ENCODE peak calls at places on chromosomes 12 and 14, in six cellular contexts. J is HepG2, V is HCT116, X is GM12878, Q is SK-N-SH, A is K562. K is an unnamed sample. For H3K9me3, the result is how much of the 10 kb centered on the place peaks cover.

GRCh38 chr14:73741386-73741875 is 27.2 kb upstream of the PNMA1 start:
- DNase-seq in J (peak), V (no peak), X (no peak), Q (peak), A (peak), K (no peak)

GRCh38 chr14:58731465-58732330 is 93.9 kb downstream of the DACT1 start:
- DNase-seq in J (no peak), V (peak), X (no peak), Q (no peak), A (no peak), K (no peak)

GRCh38 chr14:73526036-73526984 is 10.6 kb upstream of the ACOT1 start:
- DNase-seq in J (peak), V (no peak), X (no peak), Q (peak), A (peak), K (no peak)

GRCh38 chr14:90355540-90356518 is 24.1 kb upstream of the NRDE2 start:
- DNase-seq in J (peak), V (no peak), X (no peak), Q (no peak), A (no peak), K (no peak)

GRCh38 chr12:109915171-109916040 is 15.3 kb downstream of the TCHP start:
- DNase-seq in J (no peak), V (no peak), X (no peak), Q (no peak), A (no peak), K (no peak)

GRCh38 chr12:68368332-68368731 is 36.2 kb upstream of the MDM1 start:
- DNase-seq in J (no peak), V (no peak), X (no peak), Q (no peak), A (no peak), K (no peak)

GRCh38 chr14:22888662-22889061 is 5.6 kb downstream of the REM2 start:
- DNase-seq in J (no peak), V (no peak), X (peak), Q (no peak), A (no peak), K (no peak)

GRCh38 chr12:2092890-2093289 is 40.1 kb downstream of the CACNA1C start:
- DNase-seq in J (no peak), V (no peak), X (no peak), Q (no peak), A (no peak), K (no peak)

GRCh38 chr12:10143205-10143604 is 13.2 kb upstream of the CLEC7A start:
- DNase-seq in J (no peak), V (no peak), X (no peak), Q (no peak), A (no peak), K (no peak)

GRCh38 chr14:91278383-91278715 is 33.8 kb upstream of the GPR68 start:
- DNase-seq in J (no peak), V (no peak), X (no peak), Q (no peak), A (no peak), K (no peak)

GRCh38 chr12:24109381-24110039 is 160.0 kb upstream of the SOX5 start:
- DNase-seq in J (peak), V (no peak), X (peak), Q (peak), A (no peak), K (peak)

GRCh38 chr14:92651106-92651792 is 97.2 kb downstream of the LGMN start:
- DNase-seq in J (no peak), V (no peak), X (peak), Q (no peak), A (no peak), K (no peak)

GRCh38 chr12:122865268-122866231 is 30.3 kb downstream of the HIP1R start:
- DNase-seq in J (peak), V (peak), X (no peak), Q (peak), A (peak), K (no peak)

GRCh38 chr14:87805315-87805723 is 187.7 kb downstream of the GALC start:
- DNase-seq in J (peak), V (no peak), X (no peak), Q (peak), A (peak), K (peak)

GRCh38 chr14:65100905-65101541 is 1.3 kb downstream of the MAX start:
- DNase-seq in J (no peak), V (no peak), X (no peak), Q (no peak), A (no peak), K (no peak)

GRCh38 chr12:50222275-50222783 is 55.2 kb upstream of the CERS5 start:
- DNase-seq in J (no peak), V (peak), X (no peak), Q (peak), A (peak), K (peak)

GRCh38 chr14:63248211-63248610 is 44.0 kb downstream of the RHOJ start:
- DNase-seq in J (no peak), V (no peak), X (no peak), Q (no peak), A (no peak), K (no peak)

GRCh38 chr12:109759595-109759994 is 46.0 kb downstream of the FAM222A start:
- DNase-seq in J (no peak), V (no peak), X (no peak), Q (peak), A (no peak), K (no peak)

GRCh38 chr14:74510955-74511354 is 17.4 kb downstream of the ISCA2 start:
- DNase-seq in J (no peak), V (no peak), X (no peak), Q (no peak), A (no peak), K (no peak)

GRCh38 chr12:71958056-71958455 is 19.4 kb downstream of the TPH2 start:
- DNase-seq in J (peak), V (no peak), X (no peak), Q (no peak), A (no peak), K (no peak)

GRCh38 chr12:100794441-100795192 is at the start of gene ANO4:
- DNase-seq in J (no peak), V (no peak), X (no peak), Q (peak), A (no peak), K (peak)

GRCh38 chr14:77267937-77268699 is 2.9 kb downstream of the NGB start:
- DNase-seq in J (no peak), V (no peak), X (no peak), Q (no peak), A (no peak), K (no peak)

GRCh38 chr14:42224053-42224888 is 617.6 kb downstream of the LRFN5 start:
- DNase-seq in J (peak), V (peak), X (peak), Q (peak), A (peak), K (peak)

GRCh38 chr12:2641209-2641608 is 153.6 kb upstream of the FKBP4 start:
- DNase-seq in J (no peak), V (peak), X (no peak), Q (no peak), A (peak), K (peak)

GRCh38 chr12:65937181-65937641 is 112.9 kb downstream of the HMGA2 start:
- DNase-seq in J (peak), V (peak), X (no peak), Q (no peak), A (no peak), K (no peak)

GRCh38 chr12:795305-795704 is 42.9 kb downstream of the WNK1 start:
- DNase-seq in J (no peak), V (no peak), X (no peak), Q (no peak), A (no peak), K (no peak)

GRCh38 chr14:21068521-21069387 is 1.4 kb upstream of the ARHGEF40 start:
- DNase-seq in J (peak), V (peak), X (no peak), Q (peak), A (peak), K (no peak)

GRCh38 chr14:103740991-103741689 is 25.5 kb downstream of the ZFYVE21 start:
- DNase-seq in J (no peak), V (no peak), X (no peak), Q (no peak), A (no peak), K (no peak)

GRCh38 chr12:2395352-2395977 is 342.7 kb downstream of the CACNA1C start:
- DNase-seq in J (peak), V (peak), X (no peak), Q (peak), A (peak), K (peak)

GRCh38 chr12:114681149-114681849 is 2.7 kb downstream of the TBX3 start:
- DNase-seq in J (no peak), V (no peak), X (no peak), Q (no peak), A (no peak), K (no peak)

GRCh38 chr14:104797112-104798044 is 1.8 kb upstream of the AKT1 start:
- DNase-seq in J (peak), V (no peak), X (no peak), Q (no peak), A (no peak), K (no peak)

GRCh38 chr12:22188431-22188830 is 142.4 kb downstream of the CMAS start:
- DNase-seq in J (no peak), V (no peak), X (no peak), Q (no peak), A (no peak), K (no peak)

DNA sequence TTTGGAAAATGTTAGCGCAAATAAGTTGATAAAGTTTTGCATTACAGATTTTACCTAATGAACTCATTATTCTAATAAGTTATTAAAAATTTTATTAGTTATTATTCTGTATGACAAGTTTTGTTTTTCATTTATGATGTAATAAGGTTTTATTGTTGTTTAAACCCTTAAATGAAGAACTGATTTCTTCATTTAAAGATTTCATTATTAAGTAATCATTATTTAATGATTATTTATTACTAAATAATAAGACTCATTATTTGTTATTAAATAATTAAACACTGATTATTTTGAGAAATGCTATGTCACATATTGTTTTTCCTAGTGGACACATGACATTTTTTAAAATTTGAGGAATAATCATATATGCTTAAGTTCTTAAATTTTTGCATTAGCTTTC is 34.2 kb downstream of the USP15 start:
- DNase-seq in J (no peak), V (no peak), X (no peak), Q (no peak), A (no peak), K (no peak)
- H3K9me3 ChIP-seq in J (under half), V (under half), X (under half), Q (under half), A (under half), K (under half)

DNA sequence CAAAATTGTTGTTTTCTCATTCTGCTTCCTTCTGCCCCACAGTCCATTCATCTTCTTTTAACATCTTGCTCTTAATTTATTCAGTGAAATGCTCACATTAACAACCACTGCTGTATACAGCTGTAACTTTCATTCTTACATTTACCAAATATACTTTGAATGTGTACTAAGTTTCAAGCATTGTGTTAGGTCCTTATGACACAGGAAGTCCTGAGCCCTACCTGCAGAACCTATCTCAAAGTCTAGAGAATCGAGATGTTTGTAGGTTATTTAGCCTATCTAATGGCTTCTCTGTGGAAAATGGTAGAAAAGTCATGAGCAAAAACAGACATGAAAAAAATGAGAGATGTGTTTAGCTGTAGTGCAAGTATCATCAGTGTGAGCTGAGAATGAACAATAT is 117.6 kb upstream of the MGAT4C start:
- DNase-seq in J (no peak), V (no peak), X (no peak), Q (no peak), A (no peak), K (no peak)
- H3K9ac ChIP-seq in J (no peak), V (no peak), X (no peak), Q (no peak), A (no peak), K (no peak)

DNA sequence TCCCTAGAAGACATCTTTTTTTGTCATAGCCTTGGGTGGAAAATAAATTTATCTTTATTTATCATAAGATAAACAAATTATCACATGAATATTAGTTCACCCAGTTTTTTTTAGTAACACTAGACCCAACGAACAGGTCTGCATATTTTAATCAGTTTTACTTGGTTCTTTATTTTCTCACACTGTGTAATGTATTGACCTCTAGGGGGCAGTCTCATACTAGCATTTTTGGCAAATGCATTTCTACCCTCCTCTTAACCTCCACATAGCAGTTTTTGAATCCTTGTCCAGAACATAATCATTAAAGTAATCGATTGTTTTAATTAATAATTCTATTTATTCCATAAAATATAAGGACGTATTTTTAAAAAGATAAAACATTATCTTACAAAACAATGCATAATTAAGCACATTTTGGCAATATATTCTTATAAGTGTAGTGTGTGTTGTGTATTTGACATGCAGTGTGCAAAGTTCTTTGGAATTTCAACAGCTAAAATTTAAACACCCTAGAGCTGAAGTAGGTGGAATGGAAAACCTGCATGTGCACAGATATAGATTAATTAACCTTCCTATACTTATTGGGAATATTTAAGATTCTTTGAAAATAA is 31.6 kb upstream of the PTPRQ start:
- DNase-seq in J (peak), V (peak), X (no peak), Q (peak), A (peak), K (peak)
- TF ChIP-seq YY1 in J (no peak), V (no peak), X (no peak), Q (no peak), A (no peak), K (no peak)

DNA sequence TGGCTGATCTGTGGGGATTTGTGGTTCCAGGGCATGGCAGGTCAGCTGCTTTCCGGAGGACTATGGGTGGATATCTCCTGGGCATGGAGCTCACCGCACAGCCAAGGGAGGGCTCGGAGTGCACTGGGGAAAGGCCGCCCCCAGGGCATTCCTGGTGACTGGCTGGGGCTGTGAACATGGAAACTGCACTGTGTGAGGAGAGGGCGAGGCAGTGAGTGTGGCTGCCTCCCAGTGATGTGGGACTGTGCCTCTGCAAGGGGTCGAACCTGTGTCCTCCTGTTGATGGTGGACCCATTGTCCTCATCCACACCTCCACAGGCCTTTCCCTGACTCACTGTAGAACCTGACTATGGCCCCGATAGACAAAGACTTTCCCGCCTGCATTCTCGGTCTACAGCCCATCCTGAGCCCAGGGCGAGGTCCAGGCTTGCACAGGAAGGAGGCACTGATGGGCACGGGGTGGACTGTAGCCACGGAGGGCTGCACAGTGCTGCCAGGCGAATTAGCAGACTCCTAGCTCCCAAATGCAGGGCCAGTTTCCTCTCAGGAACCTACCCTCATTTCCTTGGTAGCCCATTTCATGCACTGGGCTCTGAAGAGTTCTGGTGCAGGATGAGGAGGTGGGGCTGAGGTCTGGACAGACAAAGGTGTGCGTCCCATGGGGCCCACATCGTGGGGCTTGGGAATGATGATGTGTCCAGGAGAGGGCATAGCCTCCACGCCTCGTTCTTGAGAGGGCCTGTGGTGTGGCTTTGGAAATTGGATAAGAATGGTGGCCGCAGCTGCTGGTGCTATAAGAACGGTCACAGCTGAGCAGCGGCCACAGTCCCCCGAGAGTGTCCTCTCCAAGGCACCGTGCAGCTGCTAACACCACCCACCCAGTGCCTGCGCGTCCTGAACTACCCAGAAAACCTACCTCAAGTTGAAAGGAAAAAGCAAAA is 415.1 kb downstream of the TMEM121 start:
- DNase-seq in J (no peak), V (no peak), X (no peak), Q (no peak), A (no peak), K (no peak)
- H3K9me3 ChIP-seq in J (under half), V (under half), X (under half), Q (under half), A (under half), K (under half)

DNA sequence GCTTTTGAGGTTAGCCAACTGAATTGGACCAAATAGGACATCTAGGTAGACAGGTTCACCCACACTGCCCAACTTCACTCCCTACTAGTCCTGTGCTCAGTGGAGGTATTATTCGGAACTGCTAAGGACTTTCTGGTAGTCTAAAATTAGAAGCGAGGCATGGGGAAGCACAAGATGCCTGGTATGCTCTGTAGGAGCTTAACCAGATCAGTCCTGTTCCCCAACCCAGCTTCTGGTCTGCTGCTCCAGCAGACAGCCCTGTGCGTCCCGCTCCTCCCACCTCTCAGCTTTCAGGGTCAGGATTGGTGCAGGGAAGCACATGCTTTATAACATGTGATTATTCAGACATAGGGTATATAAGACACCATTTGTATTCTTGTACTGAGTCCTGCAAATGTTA is 31.2 kb downstream of the PRB3 start:
- DNase-seq in J (no peak), V (no peak), X (no peak), Q (no peak), A (no peak), K (no peak)
- H3K9ac ChIP-seq in J (no peak), V (no peak), X (no peak), Q (no peak), A (no peak), K (no peak)

DNA sequence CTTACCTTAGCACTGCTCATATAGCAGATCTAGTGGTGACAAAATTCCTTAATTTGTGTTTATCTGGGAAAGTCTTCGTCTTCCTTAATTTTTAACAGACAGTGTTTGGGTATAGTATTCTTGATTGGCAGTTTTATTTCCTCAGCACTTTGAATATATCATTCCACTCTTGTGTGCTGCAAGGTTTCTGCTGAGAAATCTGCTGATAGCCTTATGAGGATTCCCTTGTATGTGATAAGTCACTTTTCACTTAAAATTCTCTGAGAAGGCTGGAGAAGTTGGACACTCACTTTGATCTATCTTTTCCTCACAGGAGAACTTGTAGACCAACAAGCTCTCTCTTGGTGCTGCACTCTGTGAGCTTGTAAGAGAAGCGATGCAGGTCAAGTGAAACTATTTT is 306.1 kb upstream of the RTL1 start:
- DNase-seq in J (no peak), V (peak), X (no peak), Q (no peak), A (no peak), K (no peak)
- TF ChIP-seq YY1 in J (no peak), V (no peak), X (no peak), Q (no peak), A (no peak), K (no peak)

K was measured in NT2/D1.